ENCODE peak calls at places on chromosome 18, in seven cellular contexts. One of them, this sample, is unnamed.

GRCh38 chr18:72878143-72878542 is 10.4 kb upstream of the NETO1 start:
- DNase-seq in Peyer's patch: no peak
- DNase-seq in spleen: no peak
- DNase-seq in heart left ventricle: no peak
- DNase-seq in stomach: no peak
- DNase-seq in endothelial cell of umbilical vein: no peak
- DNase-seq in transverse colon: no peak
- DNase-seq in this sample: no peak

GRCh38 chr18:56473400-56474059 is 164.9 kb downstream of the TXNL1 start:
- DNase-seq in Peyer's patch: no peak
- DNase-seq in spleen: no peak
- DNase-seq in heart left ventricle: no peak
- DNase-seq in stomach: no peak
- DNase-seq in endothelial cell of umbilical vein: no peak
- DNase-seq in transverse colon: no peak
- DNase-seq in this sample: no peak

GRCh38 chr18:61388010-61388409 is 54.8 kb downstream of the CDH20 start:
- DNase-seq in Peyer's patch: no peak
- DNase-seq in spleen: no peak
- DNase-seq in heart left ventricle: no peak
- DNase-seq in stomach: no peak
- DNase-seq in endothelial cell of umbilical vein: no peak
- DNase-seq in transverse colon: peak; percentile 32
- DNase-seq in this sample: no peak

GRCh38 chr18:23135679-23136325 is 517 bp downstream of the CABLES1 start:
- DNase-seq in Peyer's patch: peak; percentile 75
- DNase-seq in spleen: peak; percentile 86
- DNase-seq in heart left ventricle: peak; percentile 41
- DNase-seq in stomach: peak; percentile 55
- DNase-seq in endothelial cell of umbilical vein: no peak
- DNase-seq in transverse colon: peak; percentile 40
- DNase-seq in this sample: no peak

GRCh38 chr18:36327352-36328316 is 30.1 kb downstream of the FHOD3 start:
- DNase-seq in Peyer's patch: no peak
- DNase-seq in spleen: no peak
- DNase-seq in heart left ventricle: no peak
- DNase-seq in stomach: no peak
- DNase-seq in endothelial cell of umbilical vein: no peak
- DNase-seq in transverse colon: no peak
- DNase-seq in this sample: no peak

GRCh38 chr18:46174317-46175039 is 70.3 kb downstream of the HAUS1 start:
- DNase-seq in Peyer's patch: peak; percentile 62
- DNase-seq in spleen: no peak
- DNase-seq in heart left ventricle: peak; percentile 33
- DNase-seq in stomach: peak; percentile 31
- DNase-seq in endothelial cell of umbilical vein: peak; percentile 44
- DNase-seq in transverse colon: peak; percentile 20
- DNase-seq in this sample: peak; percentile 47

GRCh38 chr18:11322006-11322405 is 172.6 kb upstream of the PIEZO2 start:
- DNase-seq in Peyer's patch: no peak
- DNase-seq in spleen: no peak
- DNase-seq in heart left ventricle: no peak
- DNase-seq in stomach: no peak
- DNase-seq in endothelial cell of umbilical vein: no peak
- DNase-seq in transverse colon: no peak
- DNase-seq in this sample: no peak

GRCh38 chr18:23106575-23106974 is 28.7 kb upstream of the CABLES1 start:
- DNase-seq in Peyer's patch: peak; percentile 64
- DNase-seq in spleen: no peak
- DNase-seq in heart left ventricle: no peak
- DNase-seq in stomach: no peak
- DNase-seq in endothelial cell of umbilical vein: peak; percentile 77
- DNase-seq in transverse colon: peak; percentile 61
- DNase-seq in this sample: no peak

GRCh38 chr18:25123438-25124225 is 228.3 kb downstream of the ZNF521 start:
- DNase-seq in Peyer's patch: no peak
- DNase-seq in spleen: no peak
- DNase-seq in heart left ventricle: no peak
- DNase-seq in stomach: no peak
- DNase-seq in endothelial cell of umbilical vein: no peak
- DNase-seq in transverse colon: no peak
- DNase-seq in this sample: no peak

GRCh38 chr18:39742015-39742466 is 2176.4 kb upstream of the CELF4 start:
- DNase-seq in Peyer's patch: no peak
- DNase-seq in spleen: no peak
- DNase-seq in heart left ventricle: no peak
- DNase-seq in stomach: no peak
- DNase-seq in endothelial cell of umbilical vein: peak; percentile 10
- DNase-seq in transverse colon: no peak
- DNase-seq in this sample: no peak

GRCh38 chr18:45670281-45670962 is 53.6 kb upstream of the SLC14A1 start:
- DNase-seq in Peyer's patch: no peak
- DNase-seq in spleen: no peak
- DNase-seq in heart left ventricle: no peak
- DNase-seq in stomach: no peak
- DNase-seq in endothelial cell of umbilical vein: peak; percentile 11
- DNase-seq in transverse colon: no peak
- DNase-seq in this sample: peak; percentile 69

GRCh38 chr18:9711361-9712129 is 3.4 kb downstream of the RAB31 start:
- DNase-seq in Peyer's patch: no peak
- DNase-seq in spleen: no peak
- DNase-seq in heart left ventricle: no peak
- DNase-seq in stomach: no peak
- DNase-seq in endothelial cell of umbilical vein: no peak
- DNase-seq in transverse colon: no peak
- DNase-seq in this sample: no peak

GRCh38 chr18:28178720-28179119 is 1.8 kb upstream of the CDH2 start:
- DNase-seq in Peyer's patch: no peak
- DNase-seq in spleen: no peak
- DNase-seq in heart left ventricle: no peak
- DNase-seq in stomach: no peak
- DNase-seq in endothelial cell of umbilical vein: peak; percentile 16
- DNase-seq in transverse colon: no peak
- DNase-seq in this sample: no peak

GRCh38 chr18:67513285-67513684 is 3.2 kb downstream of the DSEL start:
- DNase-seq in Peyer's patch: no peak
- DNase-seq in spleen: no peak
- DNase-seq in heart left ventricle: no peak
- DNase-seq in stomach: no peak
- DNase-seq in endothelial cell of umbilical vein: peak; percentile 2
- DNase-seq in transverse colon: no peak
- DNase-seq in this sample: no peak

GRCh38 chr18:50748243-50749229 is 71.3 kb downstream of the MRO start:
- DNase-seq in Peyer's patch: no peak
- DNase-seq in spleen: no peak
- DNase-seq in heart left ventricle: no peak
- DNase-seq in stomach: no peak
- DNase-seq in endothelial cell of umbilical vein: no peak
- DNase-seq in transverse colon: no peak
- DNase-seq in this sample: no peak

GRCh38 chr18:32735781-32736180 is 37.0 kb downstream of the KLHL14 start:
- DNase-seq in Peyer's patch: no peak
- DNase-seq in spleen: no peak
- DNase-seq in heart left ventricle: no peak
- DNase-seq in stomach: no peak
- DNase-seq in endothelial cell of umbilical vein: no peak
- DNase-seq in transverse colon: no peak
- DNase-seq in this sample: no peak

GRCh38 chr18:32732165-32732564 is 40.7 kb downstream of the KLHL14 start:
- DNase-seq in Peyer's patch: no peak
- DNase-seq in spleen: no peak
- DNase-seq in heart left ventricle: no peak
- DNase-seq in stomach: no peak
- DNase-seq in endothelial cell of umbilical vein: no peak
- DNase-seq in transverse colon: no peak
- DNase-seq in this sample: no peak

GRCh38 chr18:32734442-32734841 is 38.4 kb downstream of the KLHL14 start:
- DNase-seq in Peyer's patch: no peak
- DNase-seq in spleen: no peak
- DNase-seq in heart left ventricle: no peak
- DNase-seq in stomach: no peak
- DNase-seq in endothelial cell of umbilical vein: no peak
- DNase-seq in transverse colon: no peak
- DNase-seq in this sample: no peak

GRCh38 chr18:32730068-32730467 is 42.8 kb downstream of the KLHL14 start:
- DNase-seq in Peyer's patch: no peak
- DNase-seq in spleen: no peak
- DNase-seq in heart left ventricle: no peak
- DNase-seq in stomach: no peak
- DNase-seq in endothelial cell of umbilical vein: no peak
- DNase-seq in transverse colon: no peak
- DNase-seq in this sample: no peak

DNA sequence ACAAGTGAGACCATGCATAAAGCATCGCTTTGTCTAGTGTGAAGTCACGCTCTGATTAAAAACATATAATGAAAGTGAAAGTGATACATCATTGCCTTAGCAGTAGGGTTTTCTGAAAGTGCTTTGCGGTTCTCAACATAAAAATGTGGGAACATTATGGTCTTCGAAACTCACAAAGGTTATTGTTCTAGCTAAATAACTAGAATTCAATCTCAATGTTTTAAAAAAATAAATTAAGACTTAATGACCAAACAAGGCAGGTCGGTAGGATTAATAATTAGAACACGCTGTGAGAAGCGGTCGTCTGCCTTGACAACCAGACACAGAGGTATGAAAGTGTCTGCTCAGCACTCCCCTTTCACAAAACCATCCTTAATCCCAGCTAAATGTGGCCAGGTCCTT is 42.2 kb downstream of the KLHL14 start:
- DNase-seq in Peyer's patch: no peak
- DNase-seq in spleen: no peak
- DNase-seq in heart left ventricle: no peak
- DNase-seq in stomach: no peak
- DNase-seq in endothelial cell of umbilical vein: peak; percentile 28
- DNase-seq in transverse colon: no peak
- DNase-seq in this sample: no peak
- H3K4me3 ChIP-seq in Peyer's patch: peak overlapping the region; percentile 40
- H3K4me3 ChIP-seq in spleen: peak overlapping the region; percentile 16
- H3K4me3 ChIP-seq in heart left ventricle: peak overlapping the region; percentile 30
- H3K4me3 ChIP-seq in stomach: peak overlapping the region; percentile 27
- H3K4me3 ChIP-seq in endothelial cell of umbilical vein: peak overlapping the region; percentile 1
- H3K4me3 ChIP-seq in transverse colon: peak overlapping the region; percentile 47
- H3K4me3 ChIP-seq in this sample: peak overlapping the region; percentile 27

GRCh38 chr18:26457611-26458350 is 90.6 kb downstream of the KCTD1 start:
- DNase-seq in Peyer's patch: no peak
- DNase-seq in spleen: no peak
- DNase-seq in heart left ventricle: no peak
- DNase-seq in stomach: no peak
- DNase-seq in endothelial cell of umbilical vein: no peak
- DNase-seq in transverse colon: no peak
- DNase-seq in this sample: no peak

GRCh38 chr18:26455639-26456038 is 92.7 kb downstream of the KCTD1 start:
- DNase-seq in Peyer's patch: no peak
- DNase-seq in spleen: no peak
- DNase-seq in heart left ventricle: no peak
- DNase-seq in stomach: no peak
- DNase-seq in endothelial cell of umbilical vein: no peak
- DNase-seq in transverse colon: no peak
- DNase-seq in this sample: no peak

GRCh38 chr18:26456070-26456491 is 92.3 kb downstream of the KCTD1 start:
- DNase-seq in Peyer's patch: no peak
- DNase-seq in spleen: no peak
- DNase-seq in heart left ventricle: no peak
- DNase-seq in stomach: no peak
- DNase-seq in endothelial cell of umbilical vein: no peak
- DNase-seq in transverse colon: no peak
- DNase-seq in this sample: no peak

GRCh38 chr18:26458526-26459232 is 89.7 kb downstream of the KCTD1 start:
- DNase-seq in Peyer's patch: no peak
- DNase-seq in spleen: no peak
- DNase-seq in heart left ventricle: no peak
- DNase-seq in stomach: no peak
- DNase-seq in endothelial cell of umbilical vein: peak; percentile 18
- DNase-seq in transverse colon: no peak
- DNase-seq in this sample: no peak

DNA sequence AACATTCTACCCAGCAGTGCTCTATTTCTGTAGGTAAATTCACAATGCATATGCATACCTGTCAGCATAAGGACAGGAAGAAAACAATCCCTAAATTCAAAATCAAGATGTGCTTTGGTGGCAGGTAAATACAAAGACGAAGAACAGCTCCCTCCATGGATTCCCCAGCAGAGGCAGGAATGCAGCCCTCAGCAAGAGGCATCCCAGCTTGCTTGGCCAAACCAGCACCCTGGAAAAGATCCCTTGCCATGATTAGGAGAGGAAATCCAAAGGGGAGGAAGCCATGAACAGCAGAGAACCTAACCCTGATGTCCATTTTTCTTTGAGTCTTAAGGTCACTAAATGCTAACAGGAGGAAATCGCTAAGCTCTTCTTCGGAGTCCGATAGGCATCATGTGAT is 91.2 kb downstream of the KCTD1 start:
- DNase-seq in Peyer's patch: no peak
- DNase-seq in spleen: no peak
- DNase-seq in heart left ventricle: no peak
- DNase-seq in stomach: no peak
- DNase-seq in endothelial cell of umbilical vein: no peak
- DNase-seq in transverse colon: no peak
- DNase-seq in this sample: no peak
- H3K4me1 ChIP-seq in Peyer's patch: no peaks in the 10 kb centered on the region
- H3K4me1 ChIP-seq in spleen: no peaks in the 10 kb centered on the region
- H3K4me1 ChIP-seq in heart left ventricle: peaks cover 5% of the 10 kb centered on the region
- H3K4me1 ChIP-seq in stomach: peaks cover 9% of the 10 kb centered on the region
- H3K4me1 ChIP-seq in endothelial cell of umbilical vein: peaks cover 30% of the 10 kb centered on the region
- H3K4me1 ChIP-seq in transverse colon: no peaks in the 10 kb centered on the region
- H3K4me1 ChIP-seq in this sample: peaks cover 5% of the 10 kb centered on the region

DNA sequence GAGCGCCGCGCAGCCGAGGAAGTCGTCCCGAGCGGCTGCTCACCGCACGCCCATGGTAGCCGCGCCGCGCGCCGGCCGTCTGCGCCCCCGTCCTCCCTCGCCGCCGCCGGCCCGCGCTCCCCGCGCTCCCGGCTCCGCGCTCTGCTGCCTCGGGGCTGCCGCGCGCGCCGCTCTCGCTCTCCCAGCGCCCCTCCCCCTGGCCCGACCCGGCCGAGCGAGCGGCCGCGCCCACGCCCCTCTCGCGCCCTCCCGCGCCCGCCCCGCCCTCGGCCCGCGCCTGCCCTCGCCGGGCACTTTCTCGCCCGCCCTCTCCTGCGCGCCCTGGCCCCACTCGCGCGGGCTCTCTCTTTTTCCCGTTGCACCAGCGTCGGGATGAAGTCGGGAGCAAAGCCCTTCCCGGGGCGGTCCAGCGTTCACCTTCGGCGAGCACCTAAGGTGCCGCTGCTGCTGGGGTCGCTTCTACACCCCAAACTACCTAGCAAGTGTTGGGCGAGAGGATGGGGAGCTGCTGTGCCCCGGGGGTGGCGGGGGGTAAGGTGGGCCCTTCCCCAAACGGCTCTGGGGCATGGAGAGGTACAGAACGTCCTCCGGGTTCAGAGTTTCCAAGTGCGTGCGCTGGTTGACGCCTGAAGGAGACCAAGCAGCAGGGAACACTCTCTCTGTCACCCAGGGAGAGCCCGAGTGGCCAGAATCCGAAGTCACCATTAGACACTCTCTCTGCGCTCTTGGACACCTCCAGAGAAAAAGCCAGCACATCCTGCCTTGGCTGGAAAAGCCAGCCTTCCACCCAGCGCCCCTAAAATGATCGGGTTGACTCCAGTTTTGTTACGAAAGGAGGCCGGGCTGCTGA is at the start of gene COLEC12:
- DNase-seq in Peyer's patch: no peak
- DNase-seq in spleen: no peak
- DNase-seq in heart left ventricle: peak; percentile 49
- DNase-seq in stomach: no peak
- DNase-seq in endothelial cell of umbilical vein: no peak
- DNase-seq in transverse colon: peak; percentile 10
- DNase-seq in this sample: peak; percentile 46
- TF ChIP-seq POLR2A in Peyer's patch: no peak
- TF ChIP-seq POLR2A in spleen: no peak
- TF ChIP-seq POLR2A in heart left ventricle: no peak
- TF ChIP-seq POLR2A in stomach: no peak
- TF ChIP-seq POLR2A in endothelial cell of umbilical vein: no peak
- TF ChIP-seq POLR2A in transverse colon: no peak
- TF ChIP-seq POLR2A in this sample: no peak

GRCh38 chr18:3250237-3251107 is 2.9 kb downstream of the MYL12A start:
- DNase-seq in Peyer's patch: no peak
- DNase-seq in spleen: no peak
- DNase-seq in heart left ventricle: no peak
- DNase-seq in stomach: no peak
- DNase-seq in endothelial cell of umbilical vein: peak; percentile 75
- DNase-seq in transverse colon: no peak
- DNase-seq in this sample: no peak
- H3K4me3 ChIP-seq in Peyer's patch: no peak overlapping the region
- H3K4me3 ChIP-seq in spleen: peak overlapping the region; percentile 98
- H3K4me3 ChIP-seq in heart left ventricle: peak overlapping the region; percentile 93
- H3K4me3 ChIP-seq in stomach: peak overlapping the region; percentile 56
- H3K4me3 ChIP-seq in endothelial cell of umbilical vein: peak overlapping the region; percentile 98
- H3K4me3 ChIP-seq in transverse colon: peak overlapping the region; percentile 81
- H3K4me3 ChIP-seq in this sample: no peak overlapping the region

This sample was measured in testis.